ENCODE peak calls at places on chromosomes 4 and X, in nine cellular contexts. One of them, this sample, is unnamed.
A peak's percentile ranks its signal among the peaks of the same experiment; 100 is the strongest.

GRCh38 chr4:186881521-186882220 is 158.0 kb upstream of the FAT1 start:
- DNase-seq in upper lobe of left lung: no peak
- DNase-seq in GM12878: no peak
- DNase-seq in sigmoid colon: no peak
- DNase-seq in breast epithelium: no peak
- DNase-seq in ovary: no peak
- DNase-seq in tibial nerve: no peak
- DNase-seq in spleen: no peak
- DNase-seq in endothelial cell of umbilical vein: no peak
- DNase-seq in this sample: no peak

GRCh38 chrX:5788930-5789329 is 439.7 kb downstream of the NLGN4X start:
- DNase-seq in upper lobe of left lung: no peak
- DNase-seq in GM12878: no peak
- DNase-seq in sigmoid colon: no peak
- DNase-seq in breast epithelium: no peak
- DNase-seq in ovary: no peak
- DNase-seq in tibial nerve: no peak
- DNase-seq in spleen: no peak
- DNase-seq in endothelial cell of umbilical vein: no peak
- DNase-seq in this sample: no peak

GRCh38 chr4:107203733-107204132 is 167.6 kb upstream of the DKK2 start:
- DNase-seq in upper lobe of left lung: peak; percentile 44
- DNase-seq in GM12878: no peak
- DNase-seq in sigmoid colon: no peak
- DNase-seq in breast epithelium: no peak
- DNase-seq in ovary: no peak
- DNase-seq in tibial nerve: no peak
- DNase-seq in spleen: no peak
- DNase-seq in endothelial cell of umbilical vein: no peak
- DNase-seq in this sample: no peak

GRCh38 chrX:150361070-150361776 is 1.9 kb upstream of the MAMLD1 start:
- DNase-seq in upper lobe of left lung: peak; percentile 75
- DNase-seq in GM12878: no peak
- DNase-seq in sigmoid colon: no peak
- DNase-seq in breast epithelium: no peak
- DNase-seq in ovary: peak; percentile 24
- DNase-seq in tibial nerve: no peak
- DNase-seq in spleen: peak; percentile 80
- DNase-seq in endothelial cell of umbilical vein: no peak
- DNase-seq in this sample: no peak

GRCh38 chr4:176800891-176801534 is 8.3 kb upstream of the VEGFC start:
- DNase-seq in upper lobe of left lung: no peak
- DNase-seq in GM12878: no peak
- DNase-seq in sigmoid colon: no peak
- DNase-seq in breast epithelium: no peak
- DNase-seq in ovary: no peak
- DNase-seq in tibial nerve: no peak
- DNase-seq in spleen: no peak
- DNase-seq in endothelial cell of umbilical vein: no peak
- DNase-seq in this sample: no peak

GRCh38 chr4:127916512-127916911 is 35.8 kb downstream of the PLK4 start:
- DNase-seq in upper lobe of left lung: no peak
- DNase-seq in GM12878: no peak
- DNase-seq in sigmoid colon: no peak
- DNase-seq in breast epithelium: no peak
- DNase-seq in ovary: no peak
- DNase-seq in tibial nerve: no peak
- DNase-seq in spleen: no peak
- DNase-seq in endothelial cell of umbilical vein: no peak
- DNase-seq in this sample: no peak

GRCh38 chr4:84938316-84938715 is 28.2 kb downstream of the WDFY3 start:
- DNase-seq in upper lobe of left lung: no peak
- DNase-seq in GM12878: no peak
- DNase-seq in sigmoid colon: no peak
- DNase-seq in breast epithelium: no peak
- DNase-seq in ovary: no peak
- DNase-seq in tibial nerve: no peak
- DNase-seq in spleen: no peak
- DNase-seq in endothelial cell of umbilical vein: peak; percentile 85
- DNase-seq in this sample: peak; percentile 27

GRCh38 chr4:177410566-177410965 is 31.7 kb downstream of the AGA start:
- DNase-seq in upper lobe of left lung: no peak
- DNase-seq in GM12878: no peak
- DNase-seq in sigmoid colon: no peak
- DNase-seq in breast epithelium: no peak
- DNase-seq in ovary: no peak
- DNase-seq in tibial nerve: no peak
- DNase-seq in spleen: no peak
- DNase-seq in endothelial cell of umbilical vein: no peak
- DNase-seq in this sample: no peak

GRCh38 chr4:47485047-47485692 is at the start of gene ATP10D:
- DNase-seq in upper lobe of left lung: peak; percentile 99
- DNase-seq in GM12878: peak; percentile 71
- DNase-seq in sigmoid colon: peak; percentile 98
- DNase-seq in breast epithelium: peak; percentile 92
- DNase-seq in ovary: peak; percentile 95
- DNase-seq in tibial nerve: peak; percentile 88
- DNase-seq in spleen: peak; percentile 99
- DNase-seq in endothelial cell of umbilical vein: peak; percentile 95
- DNase-seq in this sample: peak; percentile 97

GRCh38 chr4:70831293-70831692 is 8.4 kb downstream of the GRSF1 start:
- DNase-seq in upper lobe of left lung: no peak
- DNase-seq in GM12878: no peak
- DNase-seq in sigmoid colon: no peak
- DNase-seq in breast epithelium: no peak
- DNase-seq in ovary: no peak
- DNase-seq in tibial nerve: no peak
- DNase-seq in spleen: no peak
- DNase-seq in endothelial cell of umbilical vein: no peak
- DNase-seq in this sample: no peak

GRCh38 chrX:65750674-65751469 is 83.4 kb downstream of the MSN start:
- DNase-seq in upper lobe of left lung: no peak
- DNase-seq in GM12878: peak; percentile 65
- DNase-seq in sigmoid colon: no peak
- DNase-seq in breast epithelium: no peak
- DNase-seq in ovary: no peak
- DNase-seq in tibial nerve: no peak
- DNase-seq in spleen: no peak
- DNase-seq in endothelial cell of umbilical vein: no peak
- DNase-seq in this sample: no peak

DNA sequence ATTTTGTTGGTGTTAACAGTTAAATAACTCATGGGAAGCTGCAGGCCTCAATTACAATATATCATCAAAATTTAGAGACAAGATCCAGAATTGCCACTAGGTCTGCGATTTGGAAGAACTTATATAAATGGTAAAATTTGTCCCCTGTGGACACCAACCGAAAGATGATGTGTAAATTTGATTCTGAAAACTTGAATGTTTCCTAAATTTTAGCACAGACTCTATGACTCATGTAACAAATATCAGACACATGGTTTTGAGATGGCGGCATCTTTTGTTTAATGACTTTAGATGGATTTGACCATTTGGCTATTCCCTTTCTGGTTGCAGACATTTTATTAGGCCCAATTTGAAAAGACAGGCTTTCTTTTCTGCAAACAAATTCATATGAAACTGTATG is 6.1 kb upstream of the HPGDS start:
- DNase-seq in upper lobe of left lung: no peak
- DNase-seq in GM12878: no peak
- DNase-seq in sigmoid colon: no peak
- DNase-seq in breast epithelium: no peak
- DNase-seq in ovary: no peak
- DNase-seq in tibial nerve: no peak
- DNase-seq in spleen: no peak
- DNase-seq in endothelial cell of umbilical vein: no peak
- DNase-seq in this sample: no peak
- H3K27ac ChIP-seq in upper lobe of left lung: no peak overlapping the region
- H3K27ac ChIP-seq in GM12878: no peak overlapping the region
- H3K27ac ChIP-seq in sigmoid colon: no peak overlapping the region
- H3K27ac ChIP-seq in breast epithelium: no peak overlapping the region
- H3K27ac ChIP-seq in ovary: no peak overlapping the region
- H3K27ac ChIP-seq in tibial nerve: no peak overlapping the region
- H3K27ac ChIP-seq in spleen: no peak overlapping the region
- H3K27ac ChIP-seq in endothelial cell of umbilical vein: no peak overlapping the region
- H3K27ac ChIP-seq in this sample: no peak overlapping the region

DNA sequence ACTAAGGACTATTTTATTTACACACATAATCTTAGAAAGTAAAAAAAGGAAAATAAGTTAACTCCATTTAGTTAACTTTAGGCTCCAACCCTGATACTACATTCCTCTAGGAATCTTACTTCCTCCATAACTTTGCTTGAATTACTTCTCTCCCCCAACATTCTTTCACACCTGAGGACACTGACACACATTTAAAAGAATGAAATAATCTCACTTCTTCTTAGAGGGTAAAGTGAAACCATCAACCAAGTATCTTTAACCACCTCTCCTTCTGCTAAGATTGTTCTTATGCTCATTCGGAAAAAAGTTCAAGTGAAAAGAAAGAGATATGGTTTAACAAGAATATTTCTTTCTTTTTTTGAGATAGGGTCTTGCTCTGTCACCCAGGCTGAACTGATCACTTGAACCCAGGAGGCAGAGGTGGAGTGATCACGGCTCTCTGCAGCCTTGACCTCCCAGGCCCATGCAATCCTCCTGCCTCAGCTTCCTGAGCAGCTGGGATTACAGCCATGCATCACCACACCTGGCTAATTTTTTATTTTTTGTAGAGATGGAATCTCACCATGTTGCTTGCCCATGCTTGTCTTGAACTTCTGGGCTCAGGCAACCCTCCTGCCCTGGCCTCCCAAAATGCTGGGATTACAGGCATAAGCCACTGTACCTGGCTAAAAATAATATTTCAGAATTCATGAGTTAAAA is 28.5 kb downstream of the SLC25A4 start:
- DNase-seq in upper lobe of left lung: no peak
- DNase-seq in GM12878: peak; percentile 19
- DNase-seq in sigmoid colon: no peak
- DNase-seq in breast epithelium: no peak
- DNase-seq in ovary: no peak
- DNase-seq in tibial nerve: no peak
- DNase-seq in spleen: no peak
- DNase-seq in endothelial cell of umbilical vein: no peak
- DNase-seq in this sample: no peak
- H3K36me3 ChIP-seq in upper lobe of left lung: peaks cover 16% of the 10 kb centered on the region
- H3K36me3 ChIP-seq in GM12878: peaks cover 2% of the 10 kb centered on the region
- H3K36me3 ChIP-seq in sigmoid colon: no peaks in the 10 kb centered on the region
- H3K36me3 ChIP-seq in breast epithelium: peaks cover 6% of the 10 kb centered on the region
- H3K36me3 ChIP-seq in ovary: no peaks in the 10 kb centered on the region
- H3K36me3 ChIP-seq in tibial nerve: peaks cover 8% of the 10 kb centered on the region
- H3K36me3 ChIP-seq in spleen: peaks cover 19% of the 10 kb centered on the region
- H3K36me3 ChIP-seq in endothelial cell of umbilical vein: peaks cover 1% of the 10 kb centered on the region
- H3K36me3 ChIP-seq in this sample: no peaks in the 10 kb centered on the region

GRCh38 chrX:34656842-34657780 is at the start of gene TMEM47:
- DNase-seq in upper lobe of left lung: peak; percentile 92
- DNase-seq in GM12878: no peak
- DNase-seq in sigmoid colon: peak; percentile 86
- DNase-seq in breast epithelium: peak; percentile 52
- DNase-seq in ovary: peak; percentile 67
- DNase-seq in tibial nerve: peak; percentile 17
- DNase-seq in spleen: peak; percentile 73
- DNase-seq in endothelial cell of umbilical vein: peak; percentile 83
- DNase-seq in this sample: peak; percentile 68
- TF ChIP-seq POLR2A in upper lobe of left lung: no peak
- TF ChIP-seq POLR2A in GM12878: no peak
- TF ChIP-seq POLR2A in sigmoid colon: no peak
- TF ChIP-seq POLR2A in breast epithelium: no peak
- TF ChIP-seq POLR2A in ovary: peak; percentile 75
- TF ChIP-seq POLR2A in tibial nerve: peak; percentile 50
- TF ChIP-seq POLR2A in spleen: no peak
- TF ChIP-seq POLR2A in endothelial cell of umbilical vein: peak; percentile 74
- TF ChIP-seq POLR2A in this sample: peak; percentile 67

GRCh38 chr4:25098964-25099843 is 61.0 kb downstream of the SEPSECS start:
- DNase-seq in upper lobe of left lung: peak; percentile 93
- DNase-seq in GM12878: no peak
- DNase-seq in sigmoid colon: no peak
- DNase-seq in breast epithelium: no peak
- DNase-seq in ovary: peak; percentile 72
- DNase-seq in tibial nerve: peak; percentile 27
- DNase-seq in spleen: peak; percentile 28
- DNase-seq in endothelial cell of umbilical vein: peak; percentile 9
- DNase-seq in this sample: peak; percentile 89

GRCh38 chr4:25095756-25096552 is 64.3 kb downstream of the SEPSECS start:
- DNase-seq in upper lobe of left lung: peak; percentile 49
- DNase-seq in GM12878: no peak
- DNase-seq in sigmoid colon: no peak
- DNase-seq in breast epithelium: no peak
- DNase-seq in ovary: no peak
- DNase-seq in tibial nerve: no peak
- DNase-seq in spleen: peak; percentile 55
- DNase-seq in endothelial cell of umbilical vein: no peak
- DNase-seq in this sample: no peak

GRCh38 chr4:25100710-25101109 is 59.5 kb downstream of the SEPSECS start:
- DNase-seq in upper lobe of left lung: no peak
- DNase-seq in GM12878: no peak
- DNase-seq in sigmoid colon: no peak
- DNase-seq in breast epithelium: no peak
- DNase-seq in ovary: no peak
- DNase-seq in tibial nerve: no peak
- DNase-seq in spleen: no peak
- DNase-seq in endothelial cell of umbilical vein: no peak
- DNase-seq in this sample: no peak

GRCh38 chr4:25100156-25100555 is 60.1 kb downstream of the SEPSECS start:
- DNase-seq in upper lobe of left lung: no peak
- DNase-seq in GM12878: no peak
- DNase-seq in sigmoid colon: no peak
- DNase-seq in breast epithelium: no peak
- DNase-seq in ovary: no peak
- DNase-seq in tibial nerve: no peak
- DNase-seq in spleen: no peak
- DNase-seq in endothelial cell of umbilical vein: no peak
- DNase-seq in this sample: no peak

DNA sequence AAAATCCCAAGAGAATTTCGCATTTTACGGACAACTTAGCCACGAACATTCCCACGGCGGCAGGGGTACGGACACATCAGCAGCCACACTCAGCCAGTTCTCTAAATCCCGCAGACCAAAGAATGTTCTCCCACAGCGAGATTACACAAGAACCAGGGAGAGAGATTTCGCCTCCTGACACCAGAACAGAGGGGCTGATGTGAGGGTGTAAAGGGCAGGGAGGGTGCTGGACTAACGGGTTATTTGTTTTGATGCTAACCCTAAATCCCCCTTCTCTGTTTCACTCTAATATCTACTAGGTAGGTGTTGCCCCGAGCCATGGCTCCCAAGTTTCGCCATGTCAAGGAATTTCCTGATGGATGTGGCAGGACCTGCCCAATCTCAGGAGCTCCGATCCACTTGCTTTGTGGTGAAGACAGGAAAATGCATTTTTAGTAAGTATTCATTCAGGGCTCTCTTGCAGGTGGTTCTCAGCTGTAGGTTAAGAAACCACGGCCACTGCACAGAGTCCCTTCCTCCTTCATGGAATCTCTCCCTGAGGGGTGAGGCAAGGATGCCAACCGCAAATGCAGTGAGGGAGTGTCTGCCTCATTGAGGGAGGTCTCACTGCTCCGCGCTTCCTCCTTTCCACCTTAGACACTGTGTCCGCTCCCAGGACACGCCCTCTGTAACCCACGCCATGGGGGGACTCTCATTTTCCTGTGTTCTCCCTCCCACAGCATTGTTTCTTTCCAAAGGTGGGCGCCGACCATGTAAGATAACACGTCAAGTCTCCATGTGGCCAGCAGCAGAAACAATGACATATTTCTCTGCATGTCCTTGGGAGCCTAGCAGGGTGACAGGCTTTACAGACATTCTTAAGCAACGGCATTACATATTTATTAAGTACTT is 63.5 kb downstream of the SEPSECS start:
- DNase-seq in upper lobe of left lung: no peak
- DNase-seq in GM12878: no peak
- DNase-seq in sigmoid colon: no peak
- DNase-seq in breast epithelium: no peak
- DNase-seq in ovary: no peak
- DNase-seq in tibial nerve: no peak
- DNase-seq in spleen: peak; percentile 40
- DNase-seq in endothelial cell of umbilical vein: no peak
- DNase-seq in this sample: no peak
- H3K27ac ChIP-seq in upper lobe of left lung: no peak overlapping the region
- H3K27ac ChIP-seq in GM12878: no peak overlapping the region
- H3K27ac ChIP-seq in sigmoid colon: no peak overlapping the region
- H3K27ac ChIP-seq in breast epithelium: no peak overlapping the region
- H3K27ac ChIP-seq in ovary: no peak overlapping the region
- H3K27ac ChIP-seq in tibial nerve: no peak overlapping the region
- H3K27ac ChIP-seq in spleen: no peak overlapping the region
- H3K27ac ChIP-seq in endothelial cell of umbilical vein: no peak overlapping the region
- H3K27ac ChIP-seq in this sample: no peak overlapping the region

This sample was measured in adrenal gland.